ENCODE peak calls at places on chromosomes 3 and 15, in seven cellular contexts. I is AG09309; C is NCI-H460; F is mesenchymal stem cell; N is stimulated activated CD4-positive, alpha-beta T cell treated with anti-CD3 and anti-CD28 coated beads, Interleukin-2, amount 100 ng/mL, for 48 hours; D is OCI-LY7; R is activated CD4-positive, alpha-beta T cell treated with anti-CD3 and anti-CD28 coated beads, Interleukin-2, amount 50 U/mL, for 1 hour. G is an unnamed sample.
A peak's percentile ranks its signal among the peaks of the same experiment; 100 is the strongest.

GRCh38 chr3:127747751-127748521 is 74.4 kb downstream of the MGLL start:
- DNase-seq in I (peak; percentile 78), C (peak; percentile 33), F (peak; percentile 87), N (no peak), D (no peak), R (no peak), G (no peak)

GRCh38 chr3:102533784-102534183 is 99.0 kb downstream of the ZPLD1 start:
- DNase-seq in I (no peak), C (no peak), F (no peak), N (no peak), D (no peak), R (no peak), G (no peak)

GRCh38 chr3:127804141-127804540 is 18.2 kb downstream of the MGLL start:
- DNase-seq in I (no peak), C (no peak), F (no peak), N (no peak), D (no peak), R (no peak), G (no peak)

GRCh38 chr3:117355566-117355965 is 646.0 kb downstream of the TUSC7 start:
- DNase-seq in I (no peak), C (peak; percentile 1), F (no peak), N (no peak), D (no peak), R (no peak), G (no peak)

GRCh38 chr15:66387176-66388056 is 704 bp downstream of the MAP2K1 start:
- DNase-seq in I (peak; percentile 20), C (peak; percentile 40), F (peak; percentile 85), N (peak; percentile 75), D (peak; percentile 67), R (peak; percentile 69), G (peak; percentile 70)

GRCh38 chr15:59178151-59178705 is 28.4 kb upstream of the LDHAL6B start:
- DNase-seq in I (no peak), C (no peak), F (no peak), N (no peak), D (no peak), R (no peak), G (no peak)

GRCh38 chr3:137970914-137971831 is 38.8 kb upstream of the CLDN18 start:
- DNase-seq in I (no peak), C (peak; percentile 60), F (peak; percentile 64), N (peak; percentile 56), D (peak; percentile 46), R (peak; percentile 44), G (peak; percentile 87)

GRCh38 chr3:130242850-130243569 is 102.5 kb upstream of the COL6A5 start:
- DNase-seq in I (no peak), C (no peak), F (peak; percentile 18), N (no peak), D (peak; percentile 24), R (no peak), G (no peak)

GRCh38 chr3:181739628-181740027 is 27.9 kb downstream of the SOX2 start:
- DNase-seq in I (no peak), C (no peak), F (no peak), N (no peak), D (no peak), R (no peak), G (no peak)

GRCh38 chr3:155356594-155357370 is 63.3 kb upstream of the STRIT1 start:
- DNase-seq in I (no peak), C (no peak), F (peak; percentile 8), N (no peak), D (peak; percentile 45), R (no peak), G (peak; percentile 56)

GRCh38 chr3:13025090-13025489 is 48.1 kb downstream of the IQSEC1 start:
- DNase-seq in I (peak; percentile 5), C (no peak), F (peak; percentile 81), N (no peak), D (no peak), R (no peak), G (no peak)

GRCh38 chr15:66789029-66790025 is 87.3 kb downstream of the SMAD6 start:
- DNase-seq in I (no peak), C (peak; percentile 59), F (peak; percentile 83), N (no peak), D (peak; percentile 61), R (no peak), G (peak; percentile 25)

GRCh38 chr15:87863152-87863551 is 393.4 kb downstream of the NTRK3 start:
- DNase-seq in I (no peak), C (no peak), F (peak; percentile 19), N (no peak), D (no peak), R (no peak), G (no peak)

GRCh38 chr15:56383011-56383410 is 17.8 kb downstream of the TEX9 start:
- DNase-seq in I (no peak), C (no peak), F (no peak), N (no peak), D (no peak), R (no peak), G (no peak)

GRCh38 chr3:93988283-93988682 is 8.3 kb downstream of the ARL13B start:
- DNase-seq in I (no peak), C (no peak), F (no peak), N (no peak), D (no peak), R (no peak), G (no peak)

GRCh38 chr15:38826880-38827279 is 262.3 kb upstream of the RASGRP1 start:
- DNase-seq in I (no peak), C (no peak), F (no peak), N (no peak), D (no peak), R (no peak), G (no peak)

GRCh38 chr3:140494970-140495369 is 182.9 kb upstream of the TRIM42 start:
- DNase-seq in I (no peak), C (no peak), F (no peak), N (no peak), D (no peak), R (no peak), G (no peak)

GRCh38 chr3:155179966-155180757 is 100.0 kb downstream of the MME start:
- DNase-seq in I (no peak), C (no peak), F (no peak), N (no peak), D (no peak), R (no peak), G (no peak)

GRCh38 chr3:72100062-72100511 is 315.1 kb upstream of the PROK2 start:
- DNase-seq in I (no peak), C (no peak), F (peak; percentile 11), N (no peak), D (no peak), R (no peak), G (no peak)

GRCh38 chr15:62618432-62618831 is 424.1 kb upstream of the TPM1 start:
- DNase-seq in I (peak; percentile 69), C (no peak), F (peak; percentile 72), N (no peak), D (no peak), R (no peak), G (no peak)

GRCh38 chr3:140186421-140186920 is 251.5 kb downstream of the CLSTN2 start:
- DNase-seq in I (peak; percentile 56), C (no peak), F (no peak), N (no peak), D (no peak), R (no peak), G (no peak)

GRCh38 chr3:158313344-158313927 is 203.5 kb downstream of the RSRC1 start:
- DNase-seq in I (no peak), C (peak; percentile 25), F (peak; percentile 43), N (no peak), D (peak; percentile 52), R (no peak), G (no peak)

GRCh38 chr3:184172681-184173373 is 1.8 kb upstream of the AP2M1 start:
- DNase-seq in I (peak; percentile 85), C (no peak), F (peak; percentile 48), N (no peak), D (no peak), R (no peak), G (no peak)

GRCh38 chr3:108346301-108346989 is 50.1 kb downstream of the HHLA2 start:
- DNase-seq in I (no peak), C (no peak), F (no peak), N (no peak), D (no peak), R (no peak), G (no peak)

GRCh38 chr3:195258449-195259145 is 12.4 kb downstream of the XXYLT1 start:
- DNase-seq in I (no peak), C (no peak), F (peak; percentile 16), N (no peak), D (peak; percentile 81), R (no peak), G (peak; percentile 48)

GRCh38 chr3:138365991-138366759 is 17.8 kb downstream of the MRAS start:
- DNase-seq in I (no peak), C (no peak), F (no peak), N (no peak), D (no peak), R (no peak), G (no peak)